ENCODE peak calls at places on chromosomes 3 and 15, in eight cellular contexts. One of them, this sample, is unnamed.

GRCh38 chr3:31132132-31132769 is 237.8 kb upstream of the GADL1 start:
- ATAC-seq in HepG2: peak
- ATAC-seq in GM23338: peak
- ATAC-seq in Panc1: no peak
- ATAC-seq in upper lobe of left lung: peak
- ATAC-seq in K562: peak
- ATAC-seq in HCT116: peak
- ATAC-seq in GM12878: peak
- ATAC-seq in this sample: no peak

GRCh38 chr3:133377396-133377795 is 22.5 kb upstream of the BFSP2 start:
- ATAC-seq in GM23338: peak
- ATAC-seq in upper lobe of left lung: peak
- ATAC-seq in HCT116: peak
- ATAC-seq in Panc1: peak
- ATAC-seq in HepG2: peak
- ATAC-seq in K562: peak
- ATAC-seq in GM12878: peak
- ATAC-seq in this sample: no peak

GRCh38 chr3:11206953-11207352 is 52.7 kb downstream of the HRH1 start:
- ATAC-seq in Panc1: no peak
- ATAC-seq in HCT116: no peak
- ATAC-seq in GM23338: no peak
- ATAC-seq in upper lobe of left lung: no peak
- ATAC-seq in HepG2: no peak
- ATAC-seq in GM12878: no peak
- ATAC-seq in K562: no peak
- ATAC-seq in this sample: no peak

GRCh38 chr3:63951901-63952594 is 39.9 kb upstream of the SCAANT1 start:
- ATAC-seq in upper lobe of left lung: no peak
- ATAC-seq in HepG2: no peak
- ATAC-seq in GM23338: no peak
- ATAC-seq in K562: no peak
- ATAC-seq in GM12878: peak
- ATAC-seq in Panc1: no peak
- ATAC-seq in HCT116: no peak
- ATAC-seq in this sample: no peak

GRCh38 chr15:22933641-22934061 is 46.5 kb downstream of the CYFIP1 start:
- ATAC-seq in GM23338: no peak
- ATAC-seq in HepG2: no peak
- ATAC-seq in Panc1: no peak
- ATAC-seq in upper lobe of left lung: no peak
- ATAC-seq in HCT116: no peak
- ATAC-seq in K562: no peak
- ATAC-seq in GM12878: no peak
- ATAC-seq in this sample: no peak

GRCh38 chr15:40372966-40373365 is 9.6 kb upstream of the KNSTRN start:
- ATAC-seq in HCT116: no peak
- ATAC-seq in GM12878: no peak
- ATAC-seq in HepG2: no peak
- ATAC-seq in K562: no peak
- ATAC-seq in Panc1: no peak
- ATAC-seq in GM23338: no peak
- ATAC-seq in upper lobe of left lung: no peak
- ATAC-seq in this sample: no peak

GRCh38 chr3:58482917-58483636 is 8.8 kb upstream of the KCTD6 start:
- ATAC-seq in GM12878: peak
- ATAC-seq in GM23338: no peak
- ATAC-seq in Panc1: no peak
- ATAC-seq in HCT116: no peak
- ATAC-seq in K562: no peak
- ATAC-seq in upper lobe of left lung: no peak
- ATAC-seq in HepG2: no peak
- ATAC-seq in this sample: no peak

GRCh38 chr15:50916395-50916794 is 7.9 kb downstream of the AP4E1 start:
- ATAC-seq in GM12878: no peak
- ATAC-seq in HepG2: no peak
- ATAC-seq in GM23338: no peak
- ATAC-seq in Panc1: no peak
- ATAC-seq in upper lobe of left lung: no peak
- ATAC-seq in K562: no peak
- ATAC-seq in HCT116: no peak
- ATAC-seq in this sample: no peak

GRCh38 chr15:29822685-29823459 is 604 bp upstream of the TJP1 start:
- ATAC-seq in K562: peak
- ATAC-seq in upper lobe of left lung: peak
- ATAC-seq in GM12878: no peak
- ATAC-seq in HepG2: peak
- ATAC-seq in HCT116: peak
- ATAC-seq in GM23338: peak
- ATAC-seq in Panc1: peak
- ATAC-seq in this sample: peak

GRCh38 chr3:172666181-172666872 is 44.5 kb downstream of the NCEH1 start:
- ATAC-seq in upper lobe of left lung: peak
- ATAC-seq in GM12878: peak
- ATAC-seq in GM23338: peak
- ATAC-seq in HepG2: peak
- ATAC-seq in Panc1: no peak
- ATAC-seq in K562: no peak
- ATAC-seq in HCT116: peak
- ATAC-seq in this sample: no peak

GRCh38 chr3:114332342-114333179 is 38.7 kb downstream of the TIGIT start:
- ATAC-seq in upper lobe of left lung: no peak
- ATAC-seq in Panc1: no peak
- ATAC-seq in HCT116: no peak
- ATAC-seq in K562: no peak
- ATAC-seq in GM12878: peak
- ATAC-seq in HepG2: no peak
- ATAC-seq in GM23338: no peak
- ATAC-seq in this sample: no peak

GRCh38 chr3:194275231-194275671 is 75.9 kb downstream of the CPN2 start:
- ATAC-seq in HCT116: no peak
- ATAC-seq in GM12878: no peak
- ATAC-seq in GM23338: no peak
- ATAC-seq in Panc1: no peak
- ATAC-seq in K562: no peak
- ATAC-seq in HepG2: no peak
- ATAC-seq in upper lobe of left lung: no peak
- ATAC-seq in this sample: no peak

GRCh38 chr3:71120012-71120411 is 463.5 kb downstream of the FOXP1 start:
- ATAC-seq in K562: no peak
- ATAC-seq in upper lobe of left lung: peak
- ATAC-seq in GM23338: no peak
- ATAC-seq in HCT116: no peak
- ATAC-seq in GM12878: no peak
- ATAC-seq in Panc1: no peak
- ATAC-seq in HepG2: no peak
- ATAC-seq in this sample: no peak

GRCh38 chr3:123758081-123758564 is 126.0 kb downstream of the MYLK start:
- ATAC-seq in HCT116: no peak
- ATAC-seq in K562: no peak
- ATAC-seq in GM12878: no peak
- ATAC-seq in GM23338: no peak
- ATAC-seq in upper lobe of left lung: no peak
- ATAC-seq in HepG2: peak
- ATAC-seq in Panc1: peak
- ATAC-seq in this sample: no peak

GRCh38 chr15:22939051-22939450 is 41.1 kb downstream of the CYFIP1 start:
- ATAC-seq in GM23338: no peak
- ATAC-seq in K562: no peak
- ATAC-seq in upper lobe of left lung: no peak
- ATAC-seq in GM12878: no peak
- ATAC-seq in HCT116: no peak
- ATAC-seq in Panc1: no peak
- ATAC-seq in HepG2: no peak
- ATAC-seq in this sample: peak

GRCh38 chr3:39808467-39809180 is 785 bp upstream of the MYRIP start:
- ATAC-seq in GM23338: peak
- ATAC-seq in Panc1: peak
- ATAC-seq in K562: no peak
- ATAC-seq in HCT116: no peak
- ATAC-seq in upper lobe of left lung: no peak
- ATAC-seq in HepG2: peak
- ATAC-seq in GM12878: no peak
- ATAC-seq in this sample: peak

GRCh38 chr3:121707531-121708273 is 41.8 kb downstream of the GOLGB1 start:
- ATAC-seq in HepG2: no peak
- ATAC-seq in Panc1: no peak
- ATAC-seq in K562: no peak
- ATAC-seq in GM23338: no peak
- ATAC-seq in GM12878: no peak
- ATAC-seq in upper lobe of left lung: no peak
- ATAC-seq in HCT116: no peak
- ATAC-seq in this sample: no peak

GRCh38 chr3:120793601-120794000 is 51.1 kb downstream of the GTF2E1 start:
- ATAC-seq in GM12878: no peak
- ATAC-seq in Panc1: no peak
- ATAC-seq in GM23338: no peak
- ATAC-seq in HCT116: no peak
- ATAC-seq in upper lobe of left lung: no peak
- ATAC-seq in HepG2: no peak
- ATAC-seq in K562: no peak
- ATAC-seq in this sample: no peak

GRCh38 chr3:14886101-14886500 is 61.3 kb upstream of the NR2C2 start:
- ATAC-seq in HepG2: no peak
- ATAC-seq in HCT116: no peak
- ATAC-seq in GM12878: no peak
- ATAC-seq in Panc1: no peak
- ATAC-seq in upper lobe of left lung: no peak
- ATAC-seq in K562: no peak
- ATAC-seq in GM23338: no peak
- ATAC-seq in this sample: no peak

GRCh38 chr3:27319847-27320526 is 49.2 kb downstream of the NEK10 start:
- ATAC-seq in upper lobe of left lung: peak
- ATAC-seq in HCT116: no peak
- ATAC-seq in Panc1: no peak
- ATAC-seq in GM12878: no peak
- ATAC-seq in GM23338: no peak
- ATAC-seq in K562: no peak
- ATAC-seq in HepG2: no peak
- ATAC-seq in this sample: peak

GRCh38 chr3:154954750-154955149 is 125.4 kb upstream of the MME start:
- ATAC-seq in GM23338: peak
- ATAC-seq in HepG2: no peak
- ATAC-seq in K562: peak
- ATAC-seq in HCT116: peak
- ATAC-seq in upper lobe of left lung: no peak
- ATAC-seq in Panc1: no peak
- ATAC-seq in GM12878: peak
- ATAC-seq in this sample: no peak

GRCh38 chr15:52217186-52217585 is 26.0 kb upstream of the GNB5 start:
- ATAC-seq in GM23338: peak
- ATAC-seq in K562: peak
- ATAC-seq in Panc1: peak
- ATAC-seq in HCT116: peak
- ATAC-seq in HepG2: peak
- ATAC-seq in GM12878: peak
- ATAC-seq in upper lobe of left lung: no peak
- ATAC-seq in this sample: no peak

GRCh38 chr3:189947948-189948723 is 172.6 kb downstream of the P3H2 start:
- ATAC-seq in HepG2: no peak
- ATAC-seq in upper lobe of left lung: no peak
- ATAC-seq in GM12878: peak
- ATAC-seq in HCT116: peak
- ATAC-seq in Panc1: peak
- ATAC-seq in K562: no peak
- ATAC-seq in GM23338: peak
- ATAC-seq in this sample: no peak

GRCh38 chr15:78927077-78927790 is 17.6 kb downstream of the CTSH start:
- ATAC-seq in GM23338: no peak
- ATAC-seq in K562: no peak
- ATAC-seq in GM12878: no peak
- ATAC-seq in Panc1: no peak
- ATAC-seq in HCT116: no peak
- ATAC-seq in HepG2: no peak
- ATAC-seq in upper lobe of left lung: peak
- ATAC-seq in this sample: no peak
- TF ChIP-seq POLR2AphosphoS5 in GM23338: no peak
- TF ChIP-seq POLR2AphosphoS5 in K562: no peak
- TF ChIP-seq POLR2AphosphoS5 in GM12878: no peak
- TF ChIP-seq POLR2AphosphoS5 in Panc1: peak
- TF ChIP-seq POLR2AphosphoS5 in HCT116: no peak
- TF ChIP-seq POLR2AphosphoS5 in HepG2: peak
- TF ChIP-seq POLR2AphosphoS5 in upper lobe of left lung: peak
- TF ChIP-seq POLR2AphosphoS5 in this sample: no peak

DNA sequence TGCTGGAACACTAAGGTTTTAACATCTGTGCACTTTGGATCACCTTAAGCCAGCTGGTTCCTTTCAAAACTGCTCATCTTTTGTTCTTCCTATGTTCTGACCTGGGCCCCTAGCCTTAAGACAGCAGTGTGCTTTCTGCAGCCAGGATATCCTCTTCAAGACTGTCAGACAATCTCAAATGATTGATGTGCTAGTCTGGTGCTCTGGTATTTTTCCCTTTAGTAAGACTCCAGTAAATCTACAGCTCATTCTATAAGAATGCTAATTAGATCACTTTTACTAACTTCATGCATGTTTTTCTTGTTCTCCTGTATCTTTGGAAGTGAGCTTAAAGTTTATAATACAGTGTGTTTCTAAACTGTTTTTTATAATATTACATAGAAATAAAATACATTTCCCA is 220.8 kb upstream of the NANOGP8 start:
- ATAC-seq in GM23338: no peak
- ATAC-seq in K562: peak
- ATAC-seq in upper lobe of left lung: no peak
- ATAC-seq in GM12878: peak
- ATAC-seq in HepG2: no peak
- ATAC-seq in HCT116: peak
- ATAC-seq in Panc1: no peak
- ATAC-seq in this sample: no peak
- TF ChIP-seq POLR2AphosphoS5 in GM23338: no peak
- TF ChIP-seq POLR2AphosphoS5 in K562: no peak
- TF ChIP-seq POLR2AphosphoS5 in upper lobe of left lung: peak
- TF ChIP-seq POLR2AphosphoS5 in GM12878: no peak
- TF ChIP-seq POLR2AphosphoS5 in HepG2: no peak
- TF ChIP-seq POLR2AphosphoS5 in HCT116: no peak
- TF ChIP-seq POLR2AphosphoS5 in Panc1: no peak
- TF ChIP-seq POLR2AphosphoS5 in this sample: peak

GRCh38 chr3:157373783-157374182 is 62.9 kb upstream of the PTX3 start:
- ATAC-seq in Panc1: no peak
- ATAC-seq in HepG2: no peak
- ATAC-seq in GM23338: peak
- ATAC-seq in HCT116: no peak
- ATAC-seq in K562: no peak
- ATAC-seq in GM12878: no peak
- ATAC-seq in upper lobe of left lung: no peak
- ATAC-seq in this sample: no peak
- TF ChIP-seq POLR2AphosphoS5 in Panc1: no peak
- TF ChIP-seq POLR2AphosphoS5 in HepG2: no peak
- TF ChIP-seq POLR2AphosphoS5 in GM23338: no peak
- TF ChIP-seq POLR2AphosphoS5 in HCT116: no peak
- TF ChIP-seq POLR2AphosphoS5 in K562: no peak
- TF ChIP-seq POLR2AphosphoS5 in GM12878: no peak
- TF ChIP-seq POLR2AphosphoS5 in upper lobe of left lung: no peak
- TF ChIP-seq POLR2AphosphoS5 in this sample: no peak

DNA sequence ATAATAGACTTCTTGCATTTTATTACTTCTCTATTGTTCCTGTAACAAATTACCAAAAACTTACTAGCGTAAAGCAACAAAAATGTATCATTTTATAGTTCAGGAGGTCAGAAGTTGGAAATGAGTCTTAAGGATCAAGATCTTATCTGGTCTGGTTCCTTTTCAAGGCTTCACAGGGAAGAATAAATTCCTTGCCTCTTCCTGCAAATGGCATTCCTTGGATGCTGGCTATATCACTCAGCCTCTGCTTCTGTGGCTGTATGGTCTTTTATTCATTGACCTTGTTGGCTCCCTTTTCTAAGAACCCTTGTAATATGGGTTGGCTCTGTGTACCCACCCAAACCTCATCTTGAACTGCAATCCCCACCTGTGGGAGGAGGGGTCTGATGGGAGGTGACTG is 478.4 kb upstream of the THBS1 start:
- ATAC-seq in HepG2: no peak
- ATAC-seq in Panc1: no peak
- ATAC-seq in K562: no peak
- ATAC-seq in upper lobe of left lung: no peak
- ATAC-seq in GM23338: no peak
- ATAC-seq in HCT116: no peak
- ATAC-seq in GM12878: no peak
- ATAC-seq in this sample: no peak
- TF ChIP-seq POLR2AphosphoS5 in HepG2: no peak
- TF ChIP-seq POLR2AphosphoS5 in Panc1: no peak
- TF ChIP-seq POLR2AphosphoS5 in K562: no peak
- TF ChIP-seq POLR2AphosphoS5 in upper lobe of left lung: no peak
- TF ChIP-seq POLR2AphosphoS5 in GM23338: no peak
- TF ChIP-seq POLR2AphosphoS5 in HCT116: no peak
- TF ChIP-seq POLR2AphosphoS5 in GM12878: no peak
- TF ChIP-seq POLR2AphosphoS5 in this sample: no peak

This sample was measured in gastroesophageal sphincter.